ENCODE peak calls at places on chromosomes 6 and 20, in ten cellular contexts. One of them, this sample, is unnamed.

GRCh38 chr20:300345-300744 is 3.0 kb downstream of the ZCCHC3 start:
- DNase-seq in BE2C: no peak
- DNase-seq in psoas muscle: no peak
- DNase-seq in HFFc6: no peak
- DNase-seq in MCF 10A: no peak
- DNase-seq in H9: peak
- DNase-seq in AG09309: no peak
- DNase-seq in AG10803: no peak
- DNase-seq in glutamatergic neuron: no peak
- DNase-seq in lung: no peak
- DNase-seq in this sample: no peak

GRCh38 chr6:21807299-21807698 is 213.7 kb downstream of the SOX4 start:
- DNase-seq in BE2C: no peak
- DNase-seq in psoas muscle: no peak
- DNase-seq in HFFc6: no peak
- DNase-seq in MCF 10A: no peak
- DNase-seq in H9: no peak
- DNase-seq in AG09309: no peak
- DNase-seq in AG10803: no peak
- DNase-seq in glutamatergic neuron: no peak
- DNase-seq in lung: no peak
- DNase-seq in this sample: no peak

GRCh38 chr20:10488436-10489053 is 53.4 kb downstream of the SLX4IP start:
- DNase-seq in BE2C: no peak
- DNase-seq in psoas muscle: no peak
- DNase-seq in HFFc6: no peak
- DNase-seq in MCF 10A: no peak
- DNase-seq in H9: no peak
- DNase-seq in AG09309: no peak
- DNase-seq in AG10803: no peak
- DNase-seq in glutamatergic neuron: no peak
- DNase-seq in lung: no peak
- DNase-seq in this sample: no peak

GRCh38 chr20:47809561-47809960 is 24.3 kb upstream of the SULF2 start:
- DNase-seq in BE2C: peak
- DNase-seq in psoas muscle: no peak
- DNase-seq in HFFc6: no peak
- DNase-seq in MCF 10A: peak
- DNase-seq in H9: peak
- DNase-seq in AG09309: no peak
- DNase-seq in AG10803: no peak
- DNase-seq in glutamatergic neuron: no peak
- DNase-seq in lung: no peak
- DNase-seq in this sample: no peak

GRCh38 chr6:161261325-161261724 is 12.5 kb downstream of the AGPAT4 start:
- DNase-seq in BE2C: no peak
- DNase-seq in psoas muscle: no peak
- DNase-seq in HFFc6: no peak
- DNase-seq in MCF 10A: no peak
- DNase-seq in H9: no peak
- DNase-seq in AG09309: no peak
- DNase-seq in AG10803: no peak
- DNase-seq in glutamatergic neuron: no peak
- DNase-seq in lung: no peak
- DNase-seq in this sample: no peak

GRCh38 chr20:1423625-1424106 is 30.8 kb upstream of the FKBP1A start:
- DNase-seq in BE2C: peak
- DNase-seq in psoas muscle: no peak
- DNase-seq in HFFc6: peak
- DNase-seq in MCF 10A: peak
- DNase-seq in H9: peak
- DNase-seq in AG09309: no peak
- DNase-seq in AG10803: peak
- DNase-seq in glutamatergic neuron: no peak
- DNase-seq in lung: peak
- DNase-seq in this sample: no peak

GRCh38 chr20:11375368-11375767 is 542.3 kb upstream of the BTBD3 start:
- DNase-seq in BE2C: no peak
- DNase-seq in psoas muscle: no peak
- DNase-seq in HFFc6: no peak
- DNase-seq in MCF 10A: peak
- DNase-seq in H9: no peak
- DNase-seq in AG09309: no peak
- DNase-seq in AG10803: no peak
- DNase-seq in glutamatergic neuron: no peak
- DNase-seq in lung: no peak
- DNase-seq in this sample: no peak

GRCh38 chr6:152301021-152301805 is 335.9 kb downstream of the SYNE1 start:
- DNase-seq in BE2C: no peak
- DNase-seq in psoas muscle: no peak
- DNase-seq in HFFc6: peak
- DNase-seq in MCF 10A: no peak
- DNase-seq in H9: no peak
- DNase-seq in AG09309: no peak
- DNase-seq in AG10803: peak
- DNase-seq in glutamatergic neuron: no peak
- DNase-seq in lung: no peak
- DNase-seq in this sample: no peak

GRCh38 chr20:23652371-23652770 is 14.6 kb upstream of the CST3 start:
- DNase-seq in BE2C: no peak
- DNase-seq in psoas muscle: no peak
- DNase-seq in HFFc6: no peak
- DNase-seq in MCF 10A: no peak
- DNase-seq in H9: no peak
- DNase-seq in AG09309: no peak
- DNase-seq in AG10803: peak
- DNase-seq in glutamatergic neuron: no peak
- DNase-seq in lung: no peak
- DNase-seq in this sample: no peak

GRCh38 chr6:35725721-35726438 is 11.0 kb upstream of the ARMC12 start:
- DNase-seq in BE2C: no peak
- DNase-seq in psoas muscle: peak
- DNase-seq in HFFc6: no peak
- DNase-seq in MCF 10A: peak
- DNase-seq in H9: no peak
- DNase-seq in AG09309: no peak
- DNase-seq in AG10803: no peak
- DNase-seq in glutamatergic neuron: no peak
- DNase-seq in lung: peak
- DNase-seq in this sample: no peak

GRCh38 chr6:169101981-169102380 is 151.7 kb downstream of the THBS2 start:
- DNase-seq in BE2C: no peak
- DNase-seq in psoas muscle: no peak
- DNase-seq in HFFc6: peak
- DNase-seq in MCF 10A: no peak
- DNase-seq in H9: no peak
- DNase-seq in AG09309: no peak
- DNase-seq in AG10803: peak
- DNase-seq in glutamatergic neuron: no peak
- DNase-seq in lung: peak
- DNase-seq in this sample: no peak

GRCh38 chr6:38027685-38028373 is 208.3 kb downstream of the ZFAND3 start:
- DNase-seq in BE2C: no peak
- DNase-seq in psoas muscle: no peak
- DNase-seq in HFFc6: no peak
- DNase-seq in MCF 10A: no peak
- DNase-seq in H9: no peak
- DNase-seq in AG09309: no peak
- DNase-seq in AG10803: peak
- DNase-seq in glutamatergic neuron: no peak
- DNase-seq in lung: no peak
- DNase-seq in this sample: no peak

GRCh38 chr6:159608961-159609673 is 83.9 kb downstream of the SOD2 start:
- DNase-seq in BE2C: peak
- DNase-seq in psoas muscle: no peak
- DNase-seq in HFFc6: peak
- DNase-seq in MCF 10A: peak
- DNase-seq in H9: peak
- DNase-seq in AG09309: no peak
- DNase-seq in AG10803: peak
- DNase-seq in glutamatergic neuron: no peak
- DNase-seq in lung: no peak
- DNase-seq in this sample: peak

GRCh38 chr6:3885262-3886036 is 36.3 kb downstream of the FAM50B start:
- DNase-seq in BE2C: no peak
- DNase-seq in psoas muscle: peak
- DNase-seq in HFFc6: no peak
- DNase-seq in MCF 10A: peak
- DNase-seq in H9: peak
- DNase-seq in AG09309: no peak
- DNase-seq in AG10803: no peak
- DNase-seq in glutamatergic neuron: no peak
- DNase-seq in lung: no peak
- DNase-seq in this sample: no peak
- TF ChIP-seq CTCF in BE2C: peak
- TF ChIP-seq CTCF in psoas muscle: peak
- TF ChIP-seq CTCF in HFFc6: peak
- TF ChIP-seq CTCF in MCF 10A: peak
- TF ChIP-seq CTCF in H9: peak
- TF ChIP-seq CTCF in AG09309: peak
- TF ChIP-seq CTCF in AG10803: peak
- TF ChIP-seq CTCF in glutamatergic neuron: no peak
- TF ChIP-seq CTCF in lung: no peak
- TF ChIP-seq CTCF in this sample: no peak

DNA sequence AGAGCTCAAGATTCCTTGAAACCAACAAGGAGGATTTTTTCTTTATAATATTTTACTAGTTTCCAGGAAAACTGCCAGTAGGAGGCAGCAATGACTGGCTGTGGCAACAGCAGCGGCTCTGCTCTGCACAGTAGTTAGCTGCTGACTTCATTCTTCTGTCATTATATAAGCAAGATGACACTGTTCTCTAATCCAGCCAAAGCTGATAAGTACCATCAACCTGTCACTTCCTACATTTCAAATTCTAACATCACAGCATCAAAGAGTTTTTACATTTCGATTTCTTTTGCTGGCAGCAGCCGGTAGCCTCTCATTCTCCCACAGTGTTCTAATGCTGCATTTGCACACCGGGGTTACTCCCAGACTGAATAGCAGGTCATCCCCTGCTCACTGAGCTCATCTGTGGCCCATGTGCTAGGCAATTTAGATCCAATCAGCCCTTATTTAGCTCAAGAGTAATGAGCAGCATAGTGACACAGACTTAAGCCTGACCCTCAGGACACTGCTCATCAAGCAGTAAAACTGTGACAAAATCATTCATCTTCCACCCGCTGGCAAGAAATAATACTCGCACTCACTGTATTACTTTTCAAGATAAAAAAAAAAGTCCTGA is 67.8 kb downstream of the MMS22L start:
- DNase-seq in BE2C: peak
- DNase-seq in psoas muscle: no peak
- DNase-seq in HFFc6: peak
- DNase-seq in MCF 10A: peak
- DNase-seq in H9: peak
- DNase-seq in AG09309: peak
- DNase-seq in AG10803: peak
- DNase-seq in glutamatergic neuron: peak
- DNase-seq in lung: no peak
- DNase-seq in this sample: no peak
- TF ChIP-seq CTCF in BE2C: peak
- TF ChIP-seq CTCF in psoas muscle: peak
- TF ChIP-seq CTCF in HFFc6: peak
- TF ChIP-seq CTCF in MCF 10A: peak
- TF ChIP-seq CTCF in H9: peak
- TF ChIP-seq CTCF in AG09309: peak
- TF ChIP-seq CTCF in AG10803: peak
- TF ChIP-seq CTCF in glutamatergic neuron: peak
- TF ChIP-seq CTCF in lung: no peak
- TF ChIP-seq CTCF in this sample: no peak

GRCh38 chr6:54700158-54700557 is 146.4 kb upstream of the FAM83B start:
- DNase-seq in BE2C: no peak
- DNase-seq in psoas muscle: no peak
- DNase-seq in HFFc6: no peak
- DNase-seq in MCF 10A: no peak
- DNase-seq in H9: no peak
- DNase-seq in AG09309: no peak
- DNase-seq in AG10803: no peak
- DNase-seq in glutamatergic neuron: no peak
- DNase-seq in lung: no peak
- DNase-seq in this sample: no peak
- TF ChIP-seq CTCF in BE2C: no peak
- TF ChIP-seq CTCF in psoas muscle: no peak
- TF ChIP-seq CTCF in HFFc6: no peak
- TF ChIP-seq CTCF in MCF 10A: no peak
- TF ChIP-seq CTCF in H9: no peak
- TF ChIP-seq CTCF in AG09309: no peak
- TF ChIP-seq CTCF in AG10803: no peak
- TF ChIP-seq CTCF in glutamatergic neuron: no peak
- TF ChIP-seq CTCF in lung: no peak
- TF ChIP-seq CTCF in this sample: no peak

GRCh38 chr20:6959900-6960312 is 192.4 kb downstream of the BMP2 start:
- DNase-seq in BE2C: no peak
- DNase-seq in psoas muscle: no peak
- DNase-seq in HFFc6: no peak
- DNase-seq in MCF 10A: peak
- DNase-seq in H9: no peak
- DNase-seq in AG09309: no peak
- DNase-seq in AG10803: no peak
- DNase-seq in glutamatergic neuron: no peak
- DNase-seq in lung: no peak
- DNase-seq in this sample: no peak

GRCh38 chr20:6954219-6954618 is 186.7 kb downstream of the BMP2 start:
- DNase-seq in BE2C: no peak
- DNase-seq in psoas muscle: no peak
- DNase-seq in HFFc6: no peak
- DNase-seq in MCF 10A: no peak
- DNase-seq in H9: no peak
- DNase-seq in AG09309: no peak
- DNase-seq in AG10803: no peak
- DNase-seq in glutamatergic neuron: no peak
- DNase-seq in lung: no peak
- DNase-seq in this sample: no peak

GRCh38 chr20:6953611-6954010 is 186.1 kb downstream of the BMP2 start:
- DNase-seq in BE2C: no peak
- DNase-seq in psoas muscle: no peak
- DNase-seq in HFFc6: no peak
- DNase-seq in MCF 10A: no peak
- DNase-seq in H9: no peak
- DNase-seq in AG09309: no peak
- DNase-seq in AG10803: no peak
- DNase-seq in glutamatergic neuron: no peak
- DNase-seq in lung: no peak
- DNase-seq in this sample: no peak

GRCh38 chr20:6956056-6956455 is 188.6 kb downstream of the BMP2 start:
- DNase-seq in BE2C: no peak
- DNase-seq in psoas muscle: no peak
- DNase-seq in HFFc6: no peak
- DNase-seq in MCF 10A: peak
- DNase-seq in H9: no peak
- DNase-seq in AG09309: no peak
- DNase-seq in AG10803: no peak
- DNase-seq in glutamatergic neuron: no peak
- DNase-seq in lung: no peak
- DNase-seq in this sample: no peak

DNA sequence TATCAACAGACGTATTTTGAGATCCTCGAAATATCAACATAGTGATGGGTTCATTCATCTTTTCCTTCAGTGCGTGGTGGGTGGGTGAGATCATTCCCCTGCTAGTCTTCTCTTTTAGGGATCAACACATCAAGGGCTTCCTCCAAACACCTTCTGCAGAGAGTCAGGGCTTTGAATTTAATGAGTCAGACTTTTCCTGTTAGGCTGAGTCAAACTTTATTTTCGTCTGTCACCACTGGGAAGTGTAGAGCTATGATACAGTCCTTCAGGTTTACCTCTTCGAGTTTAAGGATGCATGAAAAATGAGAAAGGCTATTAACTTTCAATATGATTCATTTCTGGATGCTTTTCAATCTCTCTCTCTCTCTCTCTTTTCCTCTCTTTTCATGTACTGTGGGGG is 189.1 kb downstream of the BMP2 start:
- DNase-seq in BE2C: no peak
- DNase-seq in psoas muscle: no peak
- DNase-seq in HFFc6: no peak
- DNase-seq in MCF 10A: peak
- DNase-seq in H9: no peak
- DNase-seq in AG09309: no peak
- DNase-seq in AG10803: no peak
- DNase-seq in glutamatergic neuron: no peak
- DNase-seq in lung: no peak
- DNase-seq in this sample: no peak
- TF ChIP-seq CTCF in BE2C: no peak
- TF ChIP-seq CTCF in psoas muscle: no peak
- TF ChIP-seq CTCF in HFFc6: no peak
- TF ChIP-seq CTCF in MCF 10A: no peak
- TF ChIP-seq CTCF in H9: no peak
- TF ChIP-seq CTCF in AG09309: no peak
- TF ChIP-seq CTCF in AG10803: no peak
- TF ChIP-seq CTCF in glutamatergic neuron: no peak
- TF ChIP-seq CTCF in lung: no peak
- TF ChIP-seq CTCF in this sample: no peak

This sample was measured in GM10248.